ENCODE peak calls at places on chromosome 22, in four cellular contexts. C, N, X and J are unnamed samples.

GRCh38 chr22:24427500-24428164 is at the start of gene ADORA2A:
- DNase-seq in C (no peak), N (no peak), X (peak), J (peak)

GRCh38 chr22:19138217-19139000 is 6.0 kb downstream of the ESS2 start:
- DNase-seq in C (no peak), N (no peak), X (no peak), J (no peak)

GRCh38 chr22:48755332-48755949 is 1072.2 kb downstream of the BRD1 start:
- DNase-seq in C (no peak), N (no peak), X (no peak), J (no peak)

GRCh38 chr22:32127904-32128303 is 31.2 kb downstream of the C22orf42 start:
- DNase-seq in C (no peak), N (no peak), X (no peak), J (no peak)

GRCh38 chr22:27990879-27991278 is 71.8 kb upstream of the PITPNB start:
- DNase-seq in C (peak), N (peak), X (peak), J (peak)

GRCh38 chr22:19779685-19780268 is 19.2 kb downstream of the TBX1 start:
- DNase-seq in C (no peak), N (no peak), X (no peak), J (no peak)

GRCh38 chr22:27377901-27378300 is 423.7 kb downstream of the MN1 start:
- DNase-seq in C (no peak), N (no peak), X (no peak), J (no peak)

GRCh38 chr22:22936190-22936914 is 48.7 kb downstream of the IGLL5 start:
- DNase-seq in C (no peak), N (no peak), X (no peak), J (no peak)

GRCh38 chr22:20214853-20215252 is 53.3 kb downstream of the RTN4R start:
- DNase-seq in C (no peak), N (no peak), X (no peak), J (no peak)

GRCh38 chr22:20920881-20921203 is 3.6 kb downstream of the CRKL start:
- DNase-seq in C (no peak), N (no peak), X (no peak), J (no peak)

GRCh38 chr22:49992921-49993648 is 19.5 kb downstream of the IL17REL start:
- DNase-seq in C (no peak), N (peak), X (peak), J (peak)

GRCh38 chr22:30521368-30522156 is 16.1 kb upstream of the SEC14L4 start:
- DNase-seq in C (no peak), N (no peak), X (no peak), J (no peak)

GRCh38 chr22:39563571-39564428 is 6.8 kb upstream of the CACNA1I start:
- DNase-seq in C (no peak), N (no peak), X (no peak), J (no peak)

GRCh38 chr22:41892721-41893120 is 22.2 kb downstream of the SHISA8 start:
- DNase-seq in C (no peak), N (no peak), X (no peak), J (no peak)

GRCh38 chr22:39179841-39180335 is 27.4 kb upstream of the CBX7 start:
- DNase-seq in C (no peak), N (no peak), X (no peak), J (no peak)

GRCh38 chr22:49937758-49938564 is 19.5 kb downstream of the CRELD2 start:
- DNase-seq in C (no peak), N (no peak), X (no peak), J (no peak)

GRCh38 chr22:48156603-48157355 is 1394.3 kb downstream of the TBC1D22A start:
- DNase-seq in C (no peak), N (no peak), X (no peak), J (no peak)

GRCh38 chr22:40469181-40469580 is 98.8 kb downstream of the SGSM3 start:
- DNase-seq in C (no peak), N (no peak), X (no peak), J (no peak)

GRCh38 chr22:20068640-20069039 is 11.4 kb upstream of the DGCR8 start:
- DNase-seq in C (no peak), N (no peak), X (no peak), J (no peak)

GRCh38 chr22:23266780-23267179 is 86.5 kb downstream of the BCR start:
- DNase-seq in C (no peak), N (no peak), X (no peak), J (no peak)

GRCh38 chr22:38062782-38063181 is 5.6 kb downstream of the PICK1 start:
- DNase-seq in C (no peak), N (no peak), X (no peak), J (no peak)